ENCODE peak calls at places on chromosomes 3 and 15, in eight cellular contexts. F is NCI-H345, V is left cardiac atrium, R is activated T-helper 1 cell treated with Interleukin-2 at 50 U/mL for 16 hours, H is ovary, Q is heart left ventricle, D is foreskin fibroblast, T is GM10248. L is an unnamed sample.

GRCh38 chr15:78072080-78072892 is 5.2 kb downstream of the TBC1D2B start:
- DNase-seq in R (no peak), T (no peak), Q (peak), D (peak), F (no peak), H (no peak), V (no peak), L (no peak)

GRCh38 chr3:41053220-41053619 is 146.1 kb upstream of the CTNNB1 start:
- DNase-seq in T (no peak), R (no peak), Q (no peak), V (no peak), D (no peak), H (no peak), F (no peak), L (no peak)

GRCh38 chr3:49298511-49298910 is 21.5 kb upstream of the C3orf62 start:
- DNase-seq in F (no peak), T (no peak), H (no peak), V (no peak), Q (no peak), R (no peak), D (peak), L (no peak)

GRCh38 chr3:149813367-149814281 is 609 bp downstream of the RNF13 start:
- DNase-seq in H (no peak), V (peak), T (peak), F (no peak), D (peak), R (no peak), Q (no peak), L (peak)

GRCh38 chr3:197599089-197599765 is 43.5 kb upstream of the BDH1 start:
- DNase-seq in V (peak), Q (peak), R (peak), H (peak), D (peak), F (no peak), T (peak), L (peak)

GRCh38 chr3:194494951-194495374 is 8.2 kb upstream of the ATP13A3 start:
- DNase-seq in H (no peak), T (no peak), R (no peak), F (peak), V (no peak), D (peak), Q (no peak), L (no peak)

GRCh38 chr3:191912616-191913204 is 451.7 kb downstream of the PYDC2 start:
- DNase-seq in T (no peak), Q (no peak), V (no peak), F (no peak), D (no peak), R (no peak), H (no peak), L (no peak)

GRCh38 chr15:28885630-28886430 is at the start of gene APBA2:
- DNase-seq in D (peak), F (peak), V (no peak), Q (no peak), T (no peak), H (peak), R (peak), L (no peak)

GRCh38 chr15:56805466-56806146 is 72.3 kb upstream of the ZNF280D start:
- DNase-seq in R (no peak), D (peak), F (no peak), H (no peak), T (no peak), V (peak), Q (no peak), L (peak)

GRCh38 chr3:159711560-159712333 is 276.9 kb upstream of the IL12A start:
- DNase-seq in F (no peak), H (no peak), V (peak), Q (peak), D (peak), T (no peak), R (no peak), L (no peak)